ENCODE peak calls at places on chromosomes 11 and 22, in four cellular contexts. X is mesendoderm, Y is esophagus muscularis mucosa, T is GM23248. B is an unnamed sample.

GRCh38 chr22:46425011-46425410 is 89.5 kb downstream of the TRMU start:
- DNase-seq in X (no peak), Y (no peak), T (peak; percentile 59), B (no peak)

GRCh38 chr11:104905271-104905670 is 7.0 kb upstream of the CASP12 start:
- DNase-seq in X (peak; percentile 32), Y (no peak), T (no peak), B (no peak)

GRCh38 chr11:103035656-103036434 is 56.1 kb downstream of the DCUN1D5 start:
- DNase-seq in X (peak; percentile 86), Y (no peak), T (peak; percentile 95), B (peak; percentile 24)

GRCh38 chr11:35567737-35568465 is 42.5 kb upstream of the PAMR1 start:
- DNase-seq in X (peak; percentile 94), Y (no peak), T (no peak), B (peak; percentile 34)

GRCh38 chr11:35470616-35471015 is 51.3 kb upstream of the SLC1A2 start:
- DNase-seq in X (no peak), Y (peak; percentile 57), T (no peak), B (no peak)

GRCh38 chr22:31625661-31626426 is 36.2 kb downstream of the PISD start:
- DNase-seq in X (peak; percentile 87), Y (no peak), T (peak; percentile 50), B (no peak)

GRCh38 chr11:2558861-2559526 is 114.2 kb downstream of the KCNQ1 start:
- DNase-seq in X (no peak), Y (no peak), T (no peak), B (peak; percentile 76)

GRCh38 chr11:2725367-2726300 is 25.8 kb upstream of the KCNQ1OT1 start:
- DNase-seq in X (no peak), Y (no peak), T (peak; percentile 49), B (peak; percentile 27)

GRCh38 chr11:12983331-12983730 is 25.8 kb upstream of the RASSF10 start:
- DNase-seq in X (no peak), Y (no peak), T (no peak), B (no peak)

GRCh38 chr22:35705141-35705540 is 12.5 kb upstream of the APOL5 start:
- DNase-seq in X (no peak), Y (no peak), T (peak; percentile 89), B (no peak)

GRCh38 chr11:128776088-128776433 is 82.2 kb downstream of the FLI1 start:
- DNase-seq in X (peak; percentile 56), Y (no peak), T (no peak), B (no peak)

GRCh38 chr11:70168405-70168754 is 34.7 kb upstream of the FADD start:
- DNase-seq in X (no peak), Y (no peak), T (no peak), B (no peak)

GRCh38 chr11:46308632-46309419 is 31.4 kb downstream of the CREB3L1 start:
- DNase-seq in X (peak; percentile 83), Y (peak; percentile 95), T (peak; percentile 79), B (peak; percentile 73)

GRCh38 chr11:1336836-1337646 is 27.6 kb upstream of the TOLLIP start:
- DNase-seq in X (peak; percentile 44), Y (peak; percentile 92), T (peak; percentile 14), B (no peak)
- H3K4me3 ChIP-seq in X (no peak overlapping the region), Y (peak overlapping the region; percentile 59), T (no peak overlapping the region), B (no peak overlapping the region)

DNA sequence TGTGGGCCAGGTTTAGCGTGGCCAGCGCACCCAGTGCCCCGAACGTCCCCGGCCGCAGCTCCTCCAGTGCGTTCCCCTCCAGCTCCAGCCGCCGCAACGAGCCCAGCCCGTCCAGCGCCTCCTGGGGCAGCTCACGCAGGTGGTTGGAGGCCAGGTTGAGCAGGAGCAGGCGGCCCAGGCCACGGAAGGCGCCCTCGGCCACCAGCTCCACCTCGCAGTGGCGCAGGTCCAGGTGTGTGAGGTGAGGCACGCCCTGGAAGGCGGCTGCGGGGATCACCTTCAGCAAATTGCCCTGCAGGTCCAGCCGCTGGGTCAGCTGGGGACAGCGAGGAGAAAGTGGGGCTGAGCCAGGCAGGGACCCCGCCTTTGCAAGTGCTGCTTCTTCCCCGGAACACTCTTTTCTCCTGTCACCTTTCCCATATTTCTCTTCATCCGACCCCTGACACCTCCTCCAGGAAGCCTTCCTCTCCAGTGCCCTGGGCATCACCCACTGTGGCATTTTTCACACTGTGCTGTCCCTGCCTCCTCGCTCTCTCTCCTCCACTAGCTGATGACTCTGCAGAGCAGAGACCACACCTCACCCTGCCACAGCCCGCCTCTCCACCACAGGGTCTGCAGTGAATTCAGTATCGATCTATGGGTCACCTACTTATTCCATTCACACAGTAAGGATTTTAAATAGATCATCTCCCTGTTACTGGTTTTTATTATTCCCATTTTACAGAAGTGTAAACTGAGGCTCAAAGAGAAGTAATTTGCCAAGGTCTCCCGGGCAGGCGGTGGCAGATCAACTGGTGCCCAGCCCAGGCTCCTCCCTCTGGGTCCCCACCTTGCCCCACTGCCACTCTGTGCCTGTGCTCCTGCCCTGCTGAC is 1.9 kb downstream of the CHADL start:
- DNase-seq in X (no peak), Y (no peak), T (no peak), B (no peak)
- H3K4me3 ChIP-seq in X (no peak overlapping the region), Y (peak overlapping the region; percentile 64), T (no peak overlapping the region), B (no peak overlapping the region)

GRCh38 chr11:62410972-62411371 is 7.9 kb upstream of the SCGB1A1 start:
- DNase-seq in X (no peak), Y (no peak), T (no peak), B (no peak)
- H3K4me3 ChIP-seq in X (no peak overlapping the region), Y (no peak overlapping the region), T (no peak overlapping the region), B (no peak overlapping the region)

GRCh38 chr11:43736502-43737193 is 56.1 kb downstream of the HSD17B12 start:
- DNase-seq in X (no peak), Y (no peak), T (peak; percentile 64), B (peak; percentile 52)

GRCh38 chr11:43737194-43737575 is 56.6 kb downstream of the HSD17B12 start:
- DNase-seq in X (no peak), Y (no peak), T (peak; percentile 29), B (no peak)

GRCh38 chr11:43735931-43736330 is 55.4 kb downstream of the HSD17B12 start:
- DNase-seq in X (no peak), Y (no peak), T (peak; percentile 76), B (no peak)

GRCh38 chr11:43735115-43735514 is 54.6 kb downstream of the HSD17B12 start:
- DNase-seq in X (no peak), Y (no peak), T (no peak), B (no peak)

DNA sequence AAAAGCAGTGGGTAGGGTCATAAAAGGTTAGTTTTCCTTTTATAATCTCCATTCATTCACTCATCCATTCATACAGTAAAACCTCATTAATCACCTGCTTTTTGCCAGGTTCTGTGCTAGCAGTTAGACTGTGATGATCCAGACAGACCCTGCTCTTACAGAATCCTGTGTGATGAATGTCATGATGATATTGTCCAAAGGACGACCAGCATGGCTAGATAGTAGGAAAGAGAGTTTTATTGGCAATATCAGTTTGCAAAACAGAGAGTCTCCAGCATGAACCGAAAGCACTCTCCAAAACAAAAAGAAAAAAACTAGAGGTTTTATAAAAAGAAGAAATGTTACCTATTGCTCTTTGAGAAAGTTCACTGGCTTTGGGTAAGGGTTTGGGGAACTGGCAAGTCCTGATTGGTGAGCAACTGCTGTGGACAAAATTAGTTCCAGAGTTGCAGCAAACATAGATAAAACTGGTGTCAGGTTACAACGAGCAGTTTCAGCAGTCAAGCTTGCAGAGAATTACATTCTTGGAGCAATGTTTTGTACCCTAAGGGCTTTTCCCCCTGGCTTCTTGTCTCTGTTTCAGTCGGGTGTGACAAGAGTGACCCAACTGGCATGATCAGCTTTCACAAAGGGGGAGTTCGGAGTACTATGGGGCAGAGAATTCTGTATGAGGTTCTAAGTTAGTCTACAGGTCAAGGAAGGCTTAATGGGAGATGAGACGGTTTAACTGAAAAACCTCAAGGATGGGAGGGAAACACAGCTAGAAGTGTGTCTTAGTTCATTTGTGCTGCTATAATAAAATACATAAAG is 58.3 kb downstream of the HSD17B12 start:
- DNase-seq in X (peak; percentile 83), Y (no peak), T (peak; percentile 84), B (peak; percentile 82)
- H3K4me3 ChIP-seq in X (no peak overlapping the region), Y (no peak overlapping the region), T (peak overlapping the region; percentile 3), B (peak overlapping the region; percentile 1)

GRCh38 chr22:30422481-30423295 is 2.9 kb upstream of the MTFP1 start:
- DNase-seq in X (peak; percentile 95), Y (peak; percentile 94), T (peak; percentile 99), B (peak; percentile 64)

GRCh38 chr22:30423959-30424380 is 1.6 kb upstream of the MTFP1 start:
- DNase-seq in X (peak; percentile 100), Y (peak; percentile 100), T (peak; percentile 100), B (peak; percentile 99)

GRCh38 chr22:30420401-30421178 is 5.0 kb upstream of the MTFP1 start:
- DNase-seq in X (no peak), Y (no peak), T (peak; percentile 93), B (no peak)

GRCh38 chr22:30423296-30423958 is 2.1 kb upstream of the MTFP1 start:
- DNase-seq in X (no peak), Y (no peak), T (peak; percentile 81), B (no peak)

DNA sequence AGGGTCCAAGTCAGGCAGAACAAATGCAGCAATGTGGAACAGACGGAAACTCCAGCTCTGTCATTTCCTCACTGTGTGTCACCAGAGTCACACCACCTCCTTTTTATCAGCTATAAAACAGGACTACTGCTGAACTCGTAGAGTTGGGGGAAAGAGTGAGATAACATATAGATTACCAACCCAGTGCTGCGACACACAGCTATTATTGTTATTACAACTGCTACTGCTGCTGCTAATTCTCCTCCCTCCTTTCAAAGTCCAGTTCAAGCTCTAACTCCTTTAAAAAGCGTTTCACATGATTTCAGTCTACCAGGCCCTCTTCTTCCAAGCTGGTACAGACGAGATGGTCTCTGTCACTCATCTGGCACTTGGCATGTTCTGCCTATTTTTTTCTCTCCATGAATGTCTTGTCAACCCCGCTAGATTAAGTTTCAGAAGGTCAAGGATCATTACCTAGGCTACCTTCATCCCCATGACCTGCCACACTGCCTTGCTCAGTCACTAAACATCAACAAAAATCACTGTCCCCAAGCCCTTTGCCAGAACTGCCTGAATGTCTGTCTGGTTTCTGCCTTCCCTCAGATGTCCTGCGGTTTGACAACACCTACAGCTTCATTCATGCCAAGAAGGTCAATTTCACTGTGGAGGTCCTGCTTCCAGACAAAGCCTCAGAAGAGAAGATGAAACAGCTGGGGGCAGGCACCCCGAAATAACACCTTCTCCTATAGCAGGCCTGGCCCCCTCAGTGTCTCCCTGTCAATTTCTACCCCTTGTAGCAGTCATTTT is 3.7 kb upstream of the MTFP1 start:
- DNase-seq in X (no peak), Y (no peak), T (peak; percentile 28), B (no peak)
- H3K4me3 ChIP-seq in X (no peak overlapping the region), Y (peak overlapping the region; percentile 67), T (peak overlapping the region; percentile 40), B (no peak overlapping the region)

B was measured in SJCRH30.